ENCODE peak calls at places on chromosomes 4 and X, in six cellular contexts. J, V, B, F, E and I are unnamed samples.

GRCh38 chr4:166435449-166435848 is 562.4 kb downstream of the TLL1 start:
- DNase-seq in J (no peak), V (no peak), B (no peak), F (no peak), E (no peak), I (peak; percentile 31)

GRCh38 chr4:156799121-156799589 is 172.4 kb downstream of the PDGFC start:
- DNase-seq in J (no peak), V (no peak), B (no peak), F (no peak), E (no peak), I (no peak)

GRCh38 chr4:73208376-73208775 is 50.2 kb downstream of the ANKRD17 start:
- DNase-seq in J (no peak), V (no peak), B (no peak), F (no peak), E (no peak), I (peak; percentile 83)

GRCh38 chrX:107014927-107015326 is 14.9 kb upstream of the MORC4 start:
- DNase-seq in J (no peak), V (no peak), B (no peak), F (no peak), E (no peak), I (no peak)

GRCh38 chrX:93868289-93868985 is 194.4 kb downstream of the FAM133A start:
- DNase-seq in J (no peak), V (no peak), B (no peak), F (no peak), E (no peak), I (no peak)

GRCh38 chr4:169272265-169272886 is 1.6 kb upstream of the SH3RF1 start:
- DNase-seq in J (no peak), V (no peak), B (no peak), F (no peak), E (no peak), I (peak; percentile 97)

GRCh38 chr4:95231713-95232112 is 317.1 kb downstream of the UNC5C start:
- DNase-seq in J (no peak), V (no peak), B (no peak), F (peak; percentile 34), E (no peak), I (no peak)

GRCh38 chr4:102454981-102455690 is 46.0 kb upstream of the NFKB1 start:
- DNase-seq in J (no peak), V (no peak), B (no peak), F (peak; percentile 52), E (no peak), I (no peak)

GRCh38 chr4:17324431-17324830 is 187.5 kb downstream of the QDPR start:
- DNase-seq in J (peak; percentile 49), V (peak; percentile 35), B (no peak), F (peak; percentile 11), E (no peak), I (no peak)

GRCh38 chr4:184463856-184464255 is 10.5 kb downstream of the IRF2 start:
- DNase-seq in J (no peak), V (no peak), B (no peak), F (no peak), E (no peak), I (no peak)

GRCh38 chr4:184463158-184463557 is 11.2 kb downstream of the IRF2 start:
- DNase-seq in J (no peak), V (no peak), B (no peak), F (no peak), E (no peak), I (no peak)

GRCh38 chr4:184462724-184463123 is 11.6 kb downstream of the IRF2 start:
- DNase-seq in J (no peak), V (no peak), B (no peak), F (no peak), E (no peak), I (no peak)

GRCh38 chr4:184460495-184461285 is 13.7 kb downstream of the IRF2 start:
- DNase-seq in J (no peak), V (no peak), B (no peak), F (no peak), E (no peak), I (peak; percentile 41)

GRCh38 chr4:184461711-184462110 is 12.6 kb downstream of the IRF2 start:
- DNase-seq in J (peak; percentile 65), V (no peak), B (no peak), F (no peak), E (no peak), I (no peak)
- H3K4me3 ChIP-seq in J (no peak overlapping the region), V (no peak overlapping the region), B (no peak overlapping the region), F (no peak overlapping the region), E (no peak overlapping the region), I (no peak overlapping the region)

GRCh38 chr4:41877020-41877796 is 58.0 kb upstream of the TMEM33 start:
- DNase-seq in J (peak; percentile 30), V (no peak), B (no peak), F (no peak), E (no peak), I (no peak)
- H3K4me3 ChIP-seq in J (no peak overlapping the region), V (no peak overlapping the region), B (no peak overlapping the region), F (no peak overlapping the region), E (no peak overlapping the region), I (no peak overlapping the region)

GRCh38 chr4:152149734-152150133 is 386.2 kb downstream of the FBXW7 start:
- DNase-seq in J (no peak), V (no peak), B (no peak), F (no peak), E (no peak), I (no peak)
- H3K4me3 ChIP-seq in J (no peak overlapping the region), V (no peak overlapping the region), B (no peak overlapping the region), F (no peak overlapping the region), E (no peak overlapping the region), I (no peak overlapping the region)

DNA sequence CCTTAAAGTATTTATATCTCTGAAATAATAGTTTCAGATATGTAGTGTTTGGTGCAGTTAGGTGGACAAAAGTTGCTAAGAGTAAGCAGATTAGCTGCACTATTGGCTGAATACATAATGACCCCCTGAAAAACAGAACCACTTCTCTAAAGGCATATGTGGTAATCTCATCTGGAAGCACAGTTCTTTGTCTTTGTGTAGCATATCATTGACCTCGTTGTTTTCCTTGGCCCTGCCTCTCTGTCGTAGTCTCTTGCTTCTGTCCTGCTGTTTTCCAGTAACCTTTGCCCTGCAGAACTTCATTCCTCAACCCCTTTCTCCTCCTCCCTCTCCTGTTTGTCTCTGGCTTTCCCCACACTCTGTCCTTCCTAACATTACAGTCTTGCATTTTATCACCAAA is 41.4 kb downstream of the JADE3 start:
- DNase-seq in J (no peak), V (no peak), B (no peak), F (no peak), E (no peak), I (no peak)
- H3K4me3 ChIP-seq in J (no peak overlapping the region), V (no peak overlapping the region), B (no peak overlapping the region), F (no peak overlapping the region), E (no peak overlapping the region), I (no peak overlapping the region)

DNA sequence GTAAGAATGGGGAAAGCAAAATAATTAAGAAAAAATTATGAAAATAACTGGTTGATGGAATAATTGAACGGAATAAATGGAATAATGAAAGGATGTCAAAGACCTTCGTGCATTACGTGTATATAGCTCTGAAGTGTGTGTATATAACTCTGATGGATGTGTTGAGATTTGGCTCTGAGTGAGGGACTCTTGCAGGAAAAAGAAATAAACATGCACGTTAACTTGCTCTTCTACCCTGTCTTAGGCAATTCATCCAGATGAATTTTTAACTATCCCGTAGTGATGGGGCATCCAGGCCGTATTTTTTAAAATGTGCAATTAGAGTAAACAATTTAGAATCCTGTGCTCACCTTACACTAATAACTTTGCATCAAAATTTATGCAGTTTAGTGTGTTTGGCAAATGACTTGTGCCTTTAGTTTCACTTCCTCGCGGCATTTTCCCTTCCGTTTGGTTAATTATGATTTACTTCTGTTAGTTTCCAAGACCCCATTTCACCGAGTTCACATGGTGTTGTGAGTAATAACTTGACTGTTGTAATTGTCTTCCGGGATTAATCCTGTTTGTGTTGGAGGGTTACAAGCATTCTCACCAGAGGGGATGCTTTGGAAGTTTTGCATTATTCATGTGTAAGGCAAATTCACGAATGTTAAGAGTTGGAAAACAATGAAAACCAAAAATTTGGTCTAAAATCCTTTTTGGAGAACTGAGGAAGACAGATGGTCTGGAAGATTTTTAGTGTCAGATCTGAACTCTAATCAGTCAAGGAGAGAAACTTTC is 256.5 kb upstream of the FAT1 start:
- DNase-seq in J (no peak), V (no peak), B (no peak), F (no peak), E (no peak), I (no peak)
- H3K4me3 ChIP-seq in J (no peak overlapping the region), V (no peak overlapping the region), B (no peak overlapping the region), F (no peak overlapping the region), E (no peak overlapping the region), I (peak overlapping the region; percentile 69)

GRCh38 chrX:25010784-25011588 is 4.8 kb downstream of the ARX start:
- DNase-seq in J (peak; percentile 71), V (peak; percentile 44), B (no peak), F (no peak), E (no peak), I (no peak)
- H3K4me3 ChIP-seq in J (no peak overlapping the region), V (peak overlapping the region; percentile 32), B (no peak overlapping the region), F (no peak overlapping the region), E (no peak overlapping the region), I (no peak overlapping the region)

DNA sequence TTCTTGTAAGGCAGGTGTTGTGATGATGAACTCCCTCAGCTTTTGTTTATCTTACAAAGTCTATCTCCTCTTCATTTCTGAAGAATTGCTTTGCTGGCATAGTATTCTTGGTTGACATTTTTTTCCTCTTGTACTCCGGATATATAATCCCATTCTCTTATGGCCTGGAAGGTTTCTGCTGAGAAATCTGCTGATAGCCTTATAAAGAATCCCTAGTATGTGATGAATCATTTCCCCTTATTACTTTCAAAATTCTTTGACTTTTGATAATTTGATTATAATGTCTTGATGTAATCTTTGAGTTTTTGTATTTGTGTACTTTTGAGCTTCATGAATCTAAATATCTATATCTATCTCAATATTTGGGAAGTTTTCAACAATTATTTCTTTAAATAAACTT is 655.3 kb upstream of the MAGEB2 start:
- DNase-seq in J (no peak), V (no peak), B (no peak), F (no peak), E (no peak), I (no peak)
- H3K4me3 ChIP-seq in J (no peak overlapping the region), V (no peak overlapping the region), B (no peak overlapping the region), F (no peak overlapping the region), E (no peak overlapping the region), I (no peak overlapping the region)